ENCODE peak calls at places on chromosome 9, in six cellular contexts. D, Z, N, X, P and V are unnamed samples. For H3K9me3, the result is how much of the 10 kb centered on the place peaks cover.

GRCh38 chr9:107707419-107707837 is 217.9 kb upstream of the KLF4 start:
- DNase-seq in D (no peak), Z (no peak), N (peak), P (no peak), X (no peak), V (no peak)

GRCh38 chr9:38442473-38443096 is 18.3 kb upstream of the IGFBPL1 start:
- DNase-seq in Z (no peak), X (no peak), P (no peak), D (no peak), N (no peak), V (no peak)

GRCh38 chr9:71285191-71285656 is 163.8 kb upstream of the TRPM3 start:
- DNase-seq in Z (peak), D (no peak), N (no peak), X (no peak), P (no peak), V (no peak)

GRCh38 chr9:131744171-131744714 is 4.4 kb upstream of the RAPGEF1 start:
- DNase-seq in P (peak), X (no peak), D (no peak), Z (peak), N (no peak), V (peak)

GRCh38 chr9:78539904-78540303 is 243.0 kb downstream of the PSAT1 start:
- DNase-seq in P (no peak), X (no peak), N (no peak), D (no peak), Z (no peak), V (no peak)

GRCh38 chr9:134518004-134518606 is 123.5 kb upstream of the COL5A1 start:
- DNase-seq in P (no peak), D (no peak), N (no peak), X (peak), Z (no peak), V (no peak)

GRCh38 chr9:95373765-95374435 is 56.4 kb upstream of the FANCC start:
- DNase-seq in D (no peak), P (no peak), Z (no peak), N (no peak), X (no peak), V (no peak)

GRCh38 chr9:109843651-109844050 is 63.7 kb downstream of the PALM2AKAP2 start:
- DNase-seq in Z (no peak), P (no peak), N (peak), X (peak), D (no peak), V (no peak)

GRCh38 chr9:114163517-114163924 is 8.2 kb downstream of the COL27A1 start:
- DNase-seq in X (peak), D (peak), Z (no peak), P (no peak), N (peak), V (peak)

GRCh38 chr9:133188006-133188842 is 20.8 kb downstream of the OBP2B start:
- DNase-seq in Z (no peak), N (no peak), D (no peak), P (no peak), X (no peak), V (no peak)

GRCh38 chr9:107948601-107949000 is 459.0 kb upstream of the KLF4 start:
- DNase-seq in D (no peak), P (no peak), Z (no peak), X (no peak), N (no peak), V (no peak)

GRCh38 chr9:34463098-34463900 is 4.7 kb downstream of the DNAI1 start:
- DNase-seq in D (no peak), X (no peak), Z (no peak), P (no peak), N (no peak), V (no peak)

GRCh38 chr9:91045036-91045435 is 243.4 kb downstream of the SYK start:
- DNase-seq in P (no peak), X (no peak), D (no peak), Z (no peak), N (peak), V (no peak)

GRCh38 chr9:133449760-133450159 is 10.0 kb upstream of the CACFD1 start:
- DNase-seq in N (no peak), X (no peak), P (no peak), Z (no peak), D (peak), V (peak)

GRCh38 chr9:72443855-72444254 is 77.6 kb upstream of the TMC1 start:
- DNase-seq in Z (no peak), N (no peak), D (no peak), P (no peak), X (no peak), V (no peak)

GRCh38 chr9:126519660-126520425 is 93.9 kb upstream of the LMX1B start:
- DNase-seq in X (no peak), D (no peak), P (no peak), N (no peak), Z (no peak), V (peak)

GRCh38 chr9:5587024-5587423 is 41.9 kb upstream of the RIC1 start:
- DNase-seq in D (no peak), Z (no peak), P (no peak), N (no peak), X (no peak), V (no peak)

GRCh38 chr9:95373069-95373681 is 55.7 kb upstream of the FANCC start:
- DNase-seq in P (no peak), X (no peak), D (no peak), Z (no peak), N (no peak), V (peak)

GRCh38 chr9:18208166-18209059 is 265.5 kb upstream of the ADAMTSL1 start:
- DNase-seq in Z (no peak), X (no peak), P (no peak), D (peak), N (peak), V (no peak)

GRCh38 chr9:20240498-20240897 is 381.8 kb downstream of the MLLT3 start:
- DNase-seq in D (no peak), P (no peak), X (no peak), N (no peak), Z (no peak), V (no peak)

GRCh38 chr9:81878530-81878929 is 49.7 kb upstream of the SPATA31D4 start:
- DNase-seq in X (no peak), P (no peak), D (no peak), N (no peak), Z (no peak), V (no peak)

GRCh38 chr9:72315510-72316287 is 49.3 kb downstream of the ZFAND5 start:
- DNase-seq in P (no peak), D (peak), N (no peak), Z (no peak), X (no peak), V (peak)

GRCh38 chr9:13942695-13943094 is 371.2 kb downstream of the NFIB start:
- DNase-seq in D (no peak), N (peak), X (peak), P (no peak), Z (no peak), V (no peak)

GRCh38 chr9:105444130-105444529 is 3.7 kb upstream of the FSD1L start:
- DNase-seq in D (no peak), Z (no peak), N (no peak), P (no peak), X (no peak), V (no peak)

GRCh38 chr9:12790026-12790425 is 15.2 kb downstream of the LURAP1L start:
- DNase-seq in N (no peak), D (no peak), P (no peak), X (no peak), Z (no peak), V (no peak)

GRCh38 chr9:113562653-113563381 is 99.3 kb downstream of the RGS3 start:
- DNase-seq in P (no peak), Z (no peak), N (peak), X (no peak), D (peak), V (no peak)

GRCh38 chr9:136316271-136316751 is 11.0 kb upstream of the GPSM1 start:
- DNase-seq in Z (no peak), N (no peak), X (no peak), P (peak), D (no peak), V (no peak)

GRCh38 chr9:115978739-115979138 is 174.9 kb upstream of the PAPPA start:
- DNase-seq in D (no peak), N (no peak), X (no peak), Z (no peak), P (no peak), V (peak)

GRCh38 chr9:21923694-21924093 is 70.5 kb downstream of the CDKN2A start:
- DNase-seq in X (no peak), D (no peak), N (no peak), P (no peak), Z (no peak), V (no peak)

GRCh38 chr9:118426772-118427171 is 722.6 kb downstream of the TLR4 start:
- DNase-seq in N (no peak), Z (no peak), P (no peak), D (no peak), X (no peak), V (no peak)
- H3K9me3 ChIP-seq in N (under half), Z (under half), P (under half), D (under half), X (under half), V (under half)

GRCh38 chr9:10232352-10232930 is 380.4 kb downstream of the PTPRD start:
- DNase-seq in D (no peak), P (no peak), Z (no peak), X (no peak), N (no peak), V (no peak)
- TF ChIP-seq CTCF in D (no peak), P (no peak), Z (no peak), X (no peak), N (no peak), V (no peak)

GRCh38 chr9:89602978-89603628 is 1.7 kb upstream of the GADD45G start:
- DNase-seq in X (peak), N (peak), P (peak), Z (peak), D (peak), V (peak)
- H3K27ac ChIP-seq in X (no peak), N (peak), P (no peak), Z (no peak), D (peak), V (no peak)

GRCh38 chr9:96738147-96739027 is 39.5 kb downstream of the ZNF510 start:
- DNase-seq in N (no peak), D (no peak), X (no peak), P (no peak), Z (no peak), V (no peak)
- H3K9me3 ChIP-seq in N (under half), D (half or more), X (under half), P (under half), Z (half or more), V (under half)

DNA sequence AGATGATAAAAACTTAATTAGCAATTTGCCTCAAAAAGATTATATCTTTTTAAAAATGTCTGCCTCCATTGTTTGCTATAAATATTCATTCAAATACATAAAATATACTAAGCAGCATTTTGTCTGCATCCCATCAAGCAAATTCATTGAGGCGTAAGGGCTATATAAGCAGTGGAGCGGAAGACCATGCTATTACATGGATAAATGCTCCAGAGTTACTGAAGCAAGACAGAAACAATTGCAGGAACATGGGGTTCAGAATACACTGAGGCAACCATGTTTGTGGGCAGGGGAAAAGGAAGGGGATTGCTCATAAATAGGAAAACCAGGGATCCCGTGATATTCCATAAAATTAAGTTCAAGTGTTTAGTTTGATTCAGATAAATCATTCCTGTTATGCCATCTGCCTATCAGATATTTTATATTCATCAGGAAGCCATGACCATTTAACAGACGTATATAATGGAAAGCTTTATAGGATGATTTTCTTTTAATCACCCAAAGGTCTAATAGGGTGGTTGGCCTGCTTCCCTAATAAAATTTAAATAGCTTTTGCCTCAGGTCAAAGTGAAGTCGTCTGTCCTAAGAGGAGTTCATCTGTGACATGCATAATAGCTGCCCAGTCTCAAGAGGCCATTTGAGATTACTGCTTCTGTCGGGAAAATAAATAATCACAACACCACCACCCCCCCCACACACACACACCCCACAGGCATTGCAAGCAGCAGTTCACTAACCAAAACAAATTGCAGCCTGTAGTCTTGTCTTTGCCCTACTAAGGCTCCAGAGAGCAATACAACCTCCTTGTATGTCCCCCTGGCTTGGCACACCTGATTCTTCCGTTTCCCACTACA is 105.2 kb downstream of the RASEF start:
- DNase-seq in D (no peak), X (no peak), P (no peak), Z (no peak), N (no peak), V (no peak)
- TF ChIP-seq CTCF in D (no peak), X (no peak), P (no peak), Z (no peak), N (no peak), V (no peak)

GRCh38 chr9:111916234-111916645 is 19.6 kb downstream of the UGCG start:
- DNase-seq in P (no peak), D (no peak), X (no peak), Z (no peak), N (no peak), V (no peak)
- H3K27ac ChIP-seq in P (no peak), D (peak), X (no peak), Z (no peak), N (no peak), V (peak)

GRCh38 chr9:128399851-128400250 is 20.8 kb upstream of the CERCAM start:
- DNase-seq in P (no peak), D (no peak), Z (no peak), N (no peak), X (no peak), V (no peak)
- H3K9me3 ChIP-seq in P (under half), D (under half), Z (under half), N (under half), X (under half), V (under half)